ENCODE peak calls at places on chromosomes 6 and 20, in six cellular contexts. One of them, this sample, is unnamed.

GRCh38 chr6:30167101-30167500 is 3.8 kb downstream of the TRIM15 start:
- DNase-seq in Karpas-422: no peak
- DNase-seq in renal cortical epithelial cell: no peak
- DNase-seq in uterus: no peak
- DNase-seq in NCI-H1436 treated with DMSO at 0.1 percent for 48 hours: no peak
- DNase-seq in heart right ventricle: no peak
- DNase-seq in this sample: no peak

GRCh38 chr6:75934643-75935472 is 137.6 kb downstream of the IMPG1 start:
- DNase-seq in Karpas-422: peak; percentile 85
- DNase-seq in NCI-H1436 treated with DMSO at 0.1 percent for 48 hours: no peak
- DNase-seq in uterus: peak; percentile 37
- DNase-seq in renal cortical epithelial cell: peak; percentile 79
- DNase-seq in heart right ventricle: peak; percentile 43
- DNase-seq in this sample: peak; percentile 77

GRCh38 chr6:159174263-159174974 is 5.2 kb downstream of the FNDC1 start:
- DNase-seq in Karpas-422: peak; percentile 96
- DNase-seq in NCI-H1436 treated with DMSO at 0.1 percent for 48 hours: no peak
- DNase-seq in heart right ventricle: peak; percentile 56
- DNase-seq in renal cortical epithelial cell: peak; percentile 36
- DNase-seq in uterus: no peak
- DNase-seq in this sample: peak; percentile 73

GRCh38 chr6:53258774-53259155 is 90.0 kb downstream of the ELOVL5 start:
- DNase-seq in heart right ventricle: no peak
- DNase-seq in Karpas-422: no peak
- DNase-seq in uterus: no peak
- DNase-seq in renal cortical epithelial cell: no peak
- DNase-seq in NCI-H1436 treated with DMSO at 0.1 percent for 48 hours: no peak
- DNase-seq in this sample: no peak

GRCh38 chr20:36501367-36502006 is 39.8 kb upstream of the MYL9 start:
- DNase-seq in heart right ventricle: no peak
- DNase-seq in renal cortical epithelial cell: no peak
- DNase-seq in NCI-H1436 treated with DMSO at 0.1 percent for 48 hours: no peak
- DNase-seq in Karpas-422: no peak
- DNase-seq in uterus: no peak
- DNase-seq in this sample: no peak

GRCh38 chr6:34205916-34206315 is 30.8 kb upstream of the HMGA1 start:
- DNase-seq in Karpas-422: no peak
- DNase-seq in uterus: no peak
- DNase-seq in renal cortical epithelial cell: no peak
- DNase-seq in heart right ventricle: no peak
- DNase-seq in NCI-H1436 treated with DMSO at 0.1 percent for 48 hours: no peak
- DNase-seq in this sample: no peak

GRCh38 chr6:2766767-2767314 is 1.6 kb downstream of the WRNIP1 start:
- DNase-seq in heart right ventricle: no peak
- DNase-seq in uterus: no peak
- DNase-seq in renal cortical epithelial cell: no peak
- DNase-seq in Karpas-422: no peak
- DNase-seq in NCI-H1436 treated with DMSO at 0.1 percent for 48 hours: no peak
- DNase-seq in this sample: peak; percentile 25

GRCh38 chr6:35183281-35183680 is 30.5 kb upstream of the SCUBE3 start:
- DNase-seq in Karpas-422: no peak
- DNase-seq in renal cortical epithelial cell: no peak
- DNase-seq in heart right ventricle: no peak
- DNase-seq in uterus: no peak
- DNase-seq in NCI-H1436 treated with DMSO at 0.1 percent for 48 hours: no peak
- DNase-seq in this sample: no peak

GRCh38 chr6:157456524-157456829 is 75.5 kb downstream of the ZDHHC14 start:
- DNase-seq in Karpas-422: no peak
- DNase-seq in renal cortical epithelial cell: no peak
- DNase-seq in uterus: no peak
- DNase-seq in NCI-H1436 treated with DMSO at 0.1 percent for 48 hours: no peak
- DNase-seq in heart right ventricle: no peak
- DNase-seq in this sample: no peak

This sample was measured in kidney tubule cell.